ENCODE peak calls at places on chromosome 15, in nine cellular contexts. I, E, C, S, Q, X, L, M and D are unnamed samples.

GRCh38 chr15:67019886-67020520 is 45.4 kb upstream of the SMAD3 start:
- DNase-seq in M (no peak), I (no peak), E (no peak), Q (no peak), S (no peak), X (no peak), C (no peak), L (no peak), D (no peak)

GRCh38 chr15:44798815-44799214 is 62.5 kb downstream of the TRIM69 start:
- DNase-seq in M (no peak), I (peak), Q (no peak), X (no peak), C (no peak), S (peak), E (no peak), L (peak), D (no peak)

GRCh38 chr15:78676424-78677110 is 35.6 kb upstream of the CHRNB4 start:
- DNase-seq in S (no peak), Q (peak), X (no peak), I (no peak), E (no peak), L (no peak), M (no peak), C (no peak), D (no peak)

GRCh38 chr15:56814429-56814828 is 81.1 kb upstream of the ZNF280D start:
- DNase-seq in X (no peak), E (no peak), L (no peak), C (no peak), S (no peak), M (no peak), I (no peak), Q (no peak), D (no peak)

GRCh38 chr15:78766041-78766440 is 45.2 kb downstream of the ADAMTS7 start:
- DNase-seq in L (no peak), X (no peak), Q (no peak), I (no peak), M (no peak), S (no peak), E (no peak), C (no peak), D (no peak)

GRCh38 chr15:22227411-22227810 is 147.1 kb downstream of the OR4M2 start:
- DNase-seq in M (no peak), Q (no peak), C (no peak), E (no peak), L (no peak), S (no peak), I (no peak), X (no peak), D (no peak)

GRCh38 chr15:36810656-36811449 is 231.4 kb downstream of the CDIN1 start:
- DNase-seq in S (no peak), M (no peak), X (no peak), E (no peak), L (no peak), C (peak), Q (peak), I (no peak), D (no peak)

GRCh38 chr15:99536422-99537033 is 29.3 kb upstream of the MEF2A start:
- DNase-seq in L (peak), Q (no peak), M (peak), I (no peak), E (no peak), X (peak), S (no peak), C (no peak), D (no peak)

GRCh38 chr15:41511331-41512077 is 2.1 kb downstream of the LTK start:
- DNase-seq in L (no peak), Q (peak), E (no peak), C (no peak), S (no peak), M (no peak), X (no peak), I (peak), D (no peak)

GRCh38 chr15:48392356-48392755 is 61.1 kb downstream of the DUT start:
- DNase-seq in I (peak), Q (no peak), M (peak), C (no peak), E (no peak), X (no peak), L (peak), S (no peak), D (no peak)

GRCh38 chr15:48507416-48508065 is 138.0 kb downstream of the FBN1 start:
- DNase-seq in Q (peak), M (peak), I (peak), L (peak), S (peak), X (peak), C (peak), E (peak), D (peak)

GRCh38 chr15:47678047-47678446 is 39.3 kb upstream of the SEMA6D start:
- DNase-seq in Q (no peak), X (no peak), C (no peak), I (no peak), M (no peak), L (peak), E (no peak), S (peak), D (no peak)

GRCh38 chr15:74964794-74965193 is 8.2 kb upstream of the RPP25 start:
- DNase-seq in S (no peak), C (no peak), L (peak), X (no peak), I (no peak), Q (no peak), M (no peak), E (no peak), D (peak)

GRCh38 chr15:17026633-17027032 is 3515.0 kb downstream of the GOLGA6L6 start:
- DNase-seq in S (no peak), X (no peak), L (no peak), C (no peak), Q (no peak), I (no peak), M (no peak), E (no peak), D (no peak)

GRCh38 chr15:50224606-50225005 is 40.9 kb downstream of the HDC start:
- DNase-seq in I (no peak), E (no peak), L (peak), C (no peak), X (no peak), Q (no peak), M (peak), S (no peak), D (no peak)

GRCh38 chr15:70494861-70495571 is 268.3 kb downstream of the UACA start:
- DNase-seq in I (peak), E (no peak), L (peak), M (peak), X (peak), Q (no peak), S (peak), C (no peak), D (no peak)

GRCh38 chr15:80685628-80686027 is 9.5 kb upstream of the ABHD17C start:
- DNase-seq in E (no peak), X (no peak), Q (no peak), L (no peak), S (no peak), C (no peak), M (no peak), I (no peak), D (no peak)
- H3K4me2 ChIP-seq in E (no peak), X (no peak), Q (no peak), L (no peak), S (no peak), C (no peak), M (no peak), I (no peak), D (no peak)

GRCh38 chr15:90001683-90002427 is 731 bp downstream of the ZNF710 start:
- DNase-seq in L (peak), M (peak), Q (peak), E (peak), S (peak), X (peak), C (peak), I (peak), D (peak)
- H2AFZ ChIP-seq in L (peak), M (no peak), Q (no peak), E (peak), S (no peak), X (peak), C (peak), I (peak), D (no peak)

GRCh38 chr15:92707880-92708551 is 52.4 kb upstream of the FAM174B start:
- DNase-seq in E (no peak), M (no peak), I (no peak), L (peak), Q (no peak), S (no peak), X (no peak), C (no peak), D (no peak)
- H3K4me2 ChIP-seq in E (no peak), M (no peak), I (no peak), L (no peak), Q (no peak), S (no peak), X (no peak), C (no peak), D (no peak)

DNA sequence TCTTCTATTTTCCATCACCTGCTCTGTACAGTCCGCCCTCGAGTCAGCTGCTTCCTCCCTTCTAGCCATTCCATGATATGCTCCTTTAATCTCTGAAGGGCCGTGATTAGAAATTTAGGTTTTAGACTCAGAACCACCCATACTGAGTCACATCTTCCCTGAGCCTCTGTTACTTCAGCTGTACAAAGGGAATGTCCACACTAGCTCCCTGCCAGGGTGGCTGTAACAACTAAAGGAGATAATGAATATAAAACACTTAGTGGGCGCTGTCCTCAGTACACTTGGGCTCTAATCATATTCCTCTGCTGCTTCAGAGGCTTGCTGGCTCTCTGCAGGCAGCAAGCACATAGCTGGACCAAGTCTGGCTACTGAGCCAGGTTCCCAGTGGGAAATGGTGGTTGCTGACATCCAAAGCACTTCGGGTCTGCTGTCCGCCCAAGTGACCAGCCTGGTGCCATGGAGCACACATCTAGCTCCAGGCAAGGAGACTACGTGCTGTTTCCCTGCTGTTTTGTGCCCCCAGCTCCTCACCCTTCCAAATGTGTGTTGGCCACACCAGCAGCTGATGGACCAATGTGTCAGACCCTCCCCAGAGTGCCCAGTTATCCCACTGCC is 901 bp upstream of the CHST14 start:
- DNase-seq in Q (no peak), X (no peak), I (no peak), M (no peak), E (no peak), C (no peak), S (peak), L (peak), D (no peak)
- H2AFZ ChIP-seq in Q (no peak), X (no peak), I (no peak), M (no peak), E (no peak), C (no peak), S (peak), L (peak), D (no peak)